ENCODE peak calls at places on chromosomes 1 and 21, in ten cellular contexts. S is effector memory CD4-positive, alpha-beta T cell; V is HEK293T; T is posterior cingulate gyrus; N is Caco-2; E is SW 1271; U is stimulated activated CD8-positive, alpha-beta memory T cell treated with anti-CD3 and anti-CD28 coated beads, Interleukin-15, amount 100 ng/mL, for 48 hours; X is iris pigment epithelial cell; A is type B pancreatic cell; R is activated naive CD4-positive, alpha-beta T cell. C is an unnamed sample.

GRCh38 chr1:1554926-1555915 is 14.8 kb upstream of the TMEM240 start:
- DNase-seq in U (no peak), N (no peak), A (no peak), T (peak), S (no peak), V (no peak), E (no peak), X (peak), R (no peak), C (no peak)

GRCh38 chr1:240888039-240888786 is 276.3 kb upstream of the GREM2 start:
- DNase-seq in V (peak), A (no peak), X (peak), U (no peak), R (no peak), E (no peak), N (peak), S (no peak), T (no peak), C (no peak)

GRCh38 chr1:39788758-39789570 is at the start of gene BMP8B:
- DNase-seq in N (peak), R (peak), E (peak), U (no peak), V (peak), X (peak), T (peak), A (no peak), S (peak), C (no peak)

GRCh38 chr1:69943030-69943429 is 262.3 kb downstream of the LRRC40 start:
- DNase-seq in X (no peak), V (no peak), N (no peak), S (no peak), R (no peak), A (no peak), T (no peak), U (no peak), E (no peak), C (no peak)

GRCh38 chr1:111222308-111223125 is 5.0 kb upstream of the CHI3L2 start:
- DNase-seq in A (peak), N (peak), S (peak), V (peak), E (no peak), R (peak), U (peak), T (peak), X (peak), C (peak)

GRCh38 chr1:119285482-119285881 is 83.1 kb upstream of the HAO2 start:
- DNase-seq in U (no peak), A (no peak), V (no peak), N (no peak), X (peak), T (no peak), R (no peak), E (no peak), S (no peak), C (no peak)

GRCh38 chr1:209583408-209583807 is at the start of gene CAMK1G:
- DNase-seq in X (peak), N (no peak), T (peak), U (no peak), R (no peak), V (peak), S (no peak), E (no peak), A (no peak), C (no peak)

GRCh38 chr1:49136738-49137251 is 360.1 kb upstream of the BEND5 start:
- DNase-seq in A (no peak), S (no peak), U (no peak), T (no peak), X (no peak), E (no peak), N (no peak), R (no peak), V (no peak), C (no peak)

GRCh38 chr1:101929343-101929742 is 67.4 kb downstream of the OLFM3 start:
- DNase-seq in T (no peak), R (no peak), E (no peak), S (no peak), U (no peak), X (no peak), V (no peak), N (no peak), A (no peak), C (no peak)

GRCh38 chr1:109904105-109904817 is 6.4 kb upstream of the CSF1 start:
- DNase-seq in N (no peak), E (no peak), A (no peak), S (no peak), R (no peak), X (no peak), T (peak), V (no peak), U (no peak), C (no peak)

GRCh38 chr1:81585371-81585770 is 215.4 kb upstream of the ADGRL2 start:
- DNase-seq in T (no peak), R (no peak), S (no peak), U (no peak), E (no peak), N (no peak), X (no peak), A (no peak), V (no peak), C (no peak)

GRCh38 chr21:42381347-42381984 is 14.4 kb downstream of the TMPRSS3 start:
- DNase-seq in V (peak), N (peak), S (no peak), A (no peak), T (no peak), X (peak), R (peak), E (no peak), U (no peak), C (no peak)

GRCh38 chr1:224719716-224720115 is 103.6 kb downstream of the CNIH3 start:
- DNase-seq in S (no peak), N (no peak), A (no peak), R (no peak), T (no peak), V (no peak), U (no peak), X (no peak), E (no peak), C (no peak)

GRCh38 chr1:50779811-50780210 is 180.3 kb downstream of the FAF1 start:
- DNase-seq in X (no peak), T (no peak), E (no peak), A (no peak), S (no peak), N (no peak), R (no peak), U (no peak), V (no peak), C (no peak)

GRCh38 chr1:51912881-51913280 is 34.4 kb upstream of the NRDC start:
- DNase-seq in T (no peak), U (no peak), R (no peak), X (no peak), E (no peak), N (no peak), S (no peak), V (no peak), A (no peak), C (no peak)

C was measured in osteocyte.